ENCODE peak calls at places on chromosomes 12 and 14, in nine cellular contexts. F is HepG2, W is stomach, J is sigmoid colon, I is esophagus muscularis mucosa, D is GM12878, B is transverse colon, H is SK-N-SH, E is H1. S is an unnamed sample.

GRCh38 chr12:49348781-49349180 is 2.1 kb downstream of the DNAJC22 start:
- DNase-seq in F (no peak), W (peak; percentile 17), J (peak; percentile 46), I (no peak), D (no peak), B (no peak), H (no peak), E (no peak), S (peak; percentile 26)

GRCh38 chr12:129028824-129029223 is 175.5 kb downstream of the GLT1D1 start:
- DNase-seq in F (no peak), W (no peak), J (no peak), I (no peak), D (no peak), B (no peak), H (no peak), E (no peak), S (no peak)

GRCh38 chr14:36424478-36425102 is 95.4 kb downstream of the NKX2-1 start:
- DNase-seq in F (no peak), W (no peak), J (no peak), I (no peak), D (no peak), B (no peak), H (no peak), E (no peak), S (no peak)

GRCh38 chr14:55794655-55795583 is 214.9 kb downstream of the KTN1 start:
- DNase-seq in F (no peak), W (no peak), J (no peak), I (no peak), D (no peak), B (no peak), H (no peak), E (no peak), S (no peak)

GRCh38 chr14:99966030-99966429 is 99.2 kb upstream of the EVL start:
- DNase-seq in F (no peak), W (no peak), J (no peak), I (no peak), D (no peak), B (no peak), H (no peak), E (no peak), S (no peak)

GRCh38 chr12:85779768-85780167 is 56.4 kb downstream of the RASSF9 start:
- DNase-seq in F (no peak), W (no peak), J (no peak), I (no peak), D (no peak), B (no peak), H (no peak), E (no peak), S (no peak)

GRCh38 chr12:47652491-47653234 is 53.2 kb downstream of the RPAP3 start:
- DNase-seq in F (peak; percentile 92), W (no peak), J (no peak), I (no peak), D (no peak), B (no peak), H (no peak), E (no peak), S (no peak)

GRCh38 chr12:121175383-121176119 is 34.4 kb upstream of the P2RX4 start:
- DNase-seq in F (no peak), W (no peak), J (no peak), I (no peak), D (no peak), B (no peak), H (no peak), E (no peak), S (peak; percentile 55)

GRCh38 chr14:35369701-35370191 is 34.8 kb downstream of the NFKBIA start:
- DNase-seq in F (no peak), W (no peak), J (no peak), I (no peak), D (no peak), B (no peak), H (no peak), E (no peak), S (no peak)

GRCh38 chr14:22561661-22562579 is 27.1 kb downstream of the DAD1 start:
- DNase-seq in F (peak; percentile 60), W (no peak), J (no peak), I (no peak), D (peak; percentile 81), B (peak; percentile 46), H (no peak), E (no peak), S (peak; percentile 91)

GRCh38 chr12:29317556-29318363 is 63.2 kb downstream of the ERGIC2 start:
- DNase-seq in F (peak; percentile 62), W (peak; percentile 38), J (no peak), I (no peak), D (peak; percentile 52), B (peak; percentile 55), H (peak; percentile 67), E (peak; percentile 7), S (peak; percentile 35)

GRCh38 chr12:91098942-91099341 is 12.4 kb downstream of the LUM start:
- DNase-seq in F (no peak), W (no peak), J (peak; percentile 75), I (no peak), D (no peak), B (no peak), H (no peak), E (no peak), S (no peak)

GRCh38 chr14:105389534-105389933 is 8.8 kb upstream of the TEX22 start:
- DNase-seq in F (no peak), W (no peak), J (no peak), I (no peak), D (no peak), B (no peak), H (no peak), E (no peak), S (peak; percentile 80)

GRCh38 chr12:16618256-16618655 is 12.3 kb upstream of the LMO3 start:
- DNase-seq in F (no peak), W (no peak), J (no peak), I (no peak), D (no peak), B (no peak), H (no peak), E (no peak), S (no peak)

GRCh38 chr12:54657048-54657696 is 9.0 kb upstream of the DCD start:
- DNase-seq in F (no peak), W (peak; percentile 56), J (no peak), I (peak; percentile 75), D (no peak), B (no peak), H (no peak), E (no peak), S (no peak)

GRCh38 chr12:58313091-58313855 is 371.9 kb downstream of the ATP23 start:
- DNase-seq in F (no peak), W (no peak), J (no peak), I (no peak), D (no peak), B (no peak), H (no peak), E (no peak), S (no peak)

GRCh38 chr12:3872800-3873636 is at the start of gene PARP11:
- DNase-seq in F (peak; percentile 91), W (peak; percentile 97), J (peak; percentile 99), I (peak; percentile 99), D (peak; percentile 87), B (peak; percentile 98), H (peak; percentile 92), E (peak; percentile 84), S (peak; percentile 98)
- TF ChIP-seq POLR2AphosphoS5 in F (peak; percentile 78), W (peak; percentile 78), J (peak; percentile 63), I (peak; percentile 78), D (peak; percentile 77), B (peak; percentile 9), H (peak; percentile 80), E (peak; percentile 56), S (peak; percentile 69)

GRCh38 chr14:23565626-23566025 is 2.0 kb downstream of the AP1G2 start:
- DNase-seq in F (no peak), W (no peak), J (peak; percentile 56), I (no peak), D (no peak), B (no peak), H (no peak), E (no peak), S (no peak)
- TF ChIP-seq EP300 in F (no peak), W (no peak), J (no peak), I (no peak), D (no peak), B (no peak), H (no peak), E (no peak), S (no peak)

GRCh38 chr14:102145395-102145794 is 5.7 kb downstream of the WDR20 start:
- DNase-seq in F (no peak), W (no peak), J (no peak), I (no peak), D (no peak), B (no peak), H (no peak), E (no peak), S (no peak)

GRCh38 chr14:102150636-102151195 is 11.0 kb downstream of the WDR20 start:
- DNase-seq in F (peak; percentile 43), W (no peak), J (no peak), I (no peak), D (no peak), B (no peak), H (no peak), E (no peak), S (no peak)

GRCh38 chr14:102154121-102154520 is 14.4 kb downstream of the WDR20 start:
- DNase-seq in F (no peak), W (no peak), J (no peak), I (no peak), D (no peak), B (no peak), H (no peak), E (no peak), S (no peak)

GRCh38 chr14:102146423-102146822 is 6.7 kb downstream of the WDR20 start:
- DNase-seq in F (no peak), W (no peak), J (no peak), I (no peak), D (no peak), B (no peak), H (no peak), E (no peak), S (no peak)

DNA sequence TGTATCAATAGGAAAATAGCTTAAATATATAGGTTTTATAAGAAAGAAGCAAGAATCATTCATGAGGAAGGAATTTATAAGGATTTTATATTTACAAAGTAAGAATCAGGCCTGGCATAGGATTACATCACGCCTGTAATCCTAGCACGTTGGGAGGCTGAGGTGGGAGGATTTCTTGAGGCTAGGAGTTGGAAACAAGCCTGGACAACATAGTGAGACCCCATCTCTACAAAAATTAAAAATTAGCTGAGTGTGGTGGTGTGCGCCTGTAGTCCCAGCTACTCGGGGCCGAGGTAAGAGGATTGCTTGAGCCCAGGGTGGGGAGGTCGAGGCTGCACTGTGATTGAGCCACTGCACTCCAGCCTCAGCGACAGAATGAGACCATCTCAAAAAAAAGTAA is 10.4 kb downstream of the WDR20 start:
- DNase-seq in F (no peak), W (no peak), J (no peak), I (no peak), D (no peak), B (no peak), H (no peak), E (no peak), S (no peak)
- TF ChIP-seq POLR2AphosphoS5 in F (no peak), W (no peak), J (no peak), I (no peak), D (no peak), B (no peak), H (no peak), E (no peak), S (no peak)

DNA sequence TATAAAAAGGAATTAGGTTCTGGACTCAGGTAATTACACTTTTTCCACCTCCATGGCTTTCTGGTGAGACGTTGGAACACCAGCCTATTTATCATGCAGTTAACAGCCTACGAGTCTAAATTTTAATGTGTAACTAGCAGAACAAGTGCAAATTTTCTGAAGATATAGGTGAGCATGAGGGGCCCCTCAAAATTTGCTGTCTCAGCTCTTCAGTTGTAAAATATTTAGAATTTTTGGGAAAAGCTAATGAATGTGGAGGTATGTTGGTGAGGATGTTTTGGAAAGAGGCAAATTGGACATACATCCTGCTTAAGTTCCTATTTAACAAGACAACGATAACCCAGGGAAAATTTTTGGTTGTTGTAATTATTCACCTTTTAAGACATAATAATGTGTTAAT is 25.3 kb upstream of the BCAT1 start:
- DNase-seq in F (no peak), W (no peak), J (no peak), I (peak; percentile 2), D (no peak), B (no peak), H (no peak), E (no peak), S (no peak)
- TF ChIP-seq EP300 in F (no peak), W (no peak), J (no peak), I (no peak), D (no peak), B (no peak), H (no peak), E (no peak), S (no peak)

S was measured in upper lobe of left lung.